ENCODE peak calls at places on chromosomes 3 and 15, in nine cellular contexts. T is fibroblast of lung; V is choroid plexus epithelial cell; I is endothelial cell of umbilical vein; B is ascending aorta; G is CD8-positive, alpha-beta memory T cell; W is fibroblast of pulmonary artery; A is IMR-90; F is thyroid gland. Z is an unnamed sample.

GRCh38 chr15:88393719-88394519 is 73.3 kb downstream of the MRPL46 start:
- DNase-seq in F (no peak), G (no peak), I (no peak), A (no peak), T (no peak), B (no peak), W (no peak), V (no peak), Z (no peak)

GRCh38 chr3:100825574-100825973 is 116.3 kb downstream of the TFG start:
- DNase-seq in T (no peak), V (peak), G (no peak), B (no peak), I (peak), W (peak), F (no peak), A (no peak), Z (no peak)

GRCh38 chr15:55681631-55682030 is 61.3 kb downstream of the PRTG start:
- DNase-seq in A (no peak), G (no peak), I (no peak), V (no peak), F (no peak), B (no peak), T (no peak), W (no peak), Z (peak)

GRCh38 chr3:171257251-171258179 is 202.7 kb downstream of the TNIK start:
- DNase-seq in B (no peak), A (peak), W (no peak), T (no peak), G (no peak), F (no peak), V (peak), I (no peak), Z (no peak)

GRCh38 chr3:64238971-64239667 is 13.9 kb upstream of the PRICKLE2 start:
- DNase-seq in G (no peak), B (no peak), A (peak), I (no peak), W (peak), V (peak), F (no peak), T (peak), Z (no peak)

GRCh38 chr15:48076454-48076853 is 44.3 kb upstream of the SLC24A5 start:
- DNase-seq in V (no peak), B (no peak), F (no peak), I (no peak), A (no peak), G (no peak), T (no peak), W (no peak), Z (no peak)

GRCh38 chr3:17638351-17638750 is 104.1 kb downstream of the TBC1D5 start:
- DNase-seq in A (peak), W (peak), V (peak), I (no peak), F (no peak), B (no peak), T (peak), G (no peak), Z (no peak)

GRCh38 chr3:156642750-156643728 is 31.4 kb upstream of the TIPARP start:
- DNase-seq in G (no peak), I (no peak), W (peak), T (no peak), V (peak), A (no peak), B (no peak), F (no peak), Z (no peak)

GRCh38 chr15:73924258-73924921 is 1.9 kb upstream of the LOXL1 start:
- DNase-seq in A (peak), G (no peak), B (no peak), I (peak), W (peak), F (peak), T (peak), V (peak), Z (no peak)

GRCh38 chr3:42264399-42265058 is 1.5 kb downstream of the CCK start:
- DNase-seq in A (peak), F (peak), T (peak), I (no peak), W (peak), B (no peak), V (peak), G (no peak), Z (no peak)

GRCh38 chr3:71926242-71926560 is 141.3 kb upstream of the PROK2 start:
- DNase-seq in V (peak), A (peak), W (peak), F (peak), G (no peak), B (no peak), I (no peak), T (peak), Z (peak)

DNA sequence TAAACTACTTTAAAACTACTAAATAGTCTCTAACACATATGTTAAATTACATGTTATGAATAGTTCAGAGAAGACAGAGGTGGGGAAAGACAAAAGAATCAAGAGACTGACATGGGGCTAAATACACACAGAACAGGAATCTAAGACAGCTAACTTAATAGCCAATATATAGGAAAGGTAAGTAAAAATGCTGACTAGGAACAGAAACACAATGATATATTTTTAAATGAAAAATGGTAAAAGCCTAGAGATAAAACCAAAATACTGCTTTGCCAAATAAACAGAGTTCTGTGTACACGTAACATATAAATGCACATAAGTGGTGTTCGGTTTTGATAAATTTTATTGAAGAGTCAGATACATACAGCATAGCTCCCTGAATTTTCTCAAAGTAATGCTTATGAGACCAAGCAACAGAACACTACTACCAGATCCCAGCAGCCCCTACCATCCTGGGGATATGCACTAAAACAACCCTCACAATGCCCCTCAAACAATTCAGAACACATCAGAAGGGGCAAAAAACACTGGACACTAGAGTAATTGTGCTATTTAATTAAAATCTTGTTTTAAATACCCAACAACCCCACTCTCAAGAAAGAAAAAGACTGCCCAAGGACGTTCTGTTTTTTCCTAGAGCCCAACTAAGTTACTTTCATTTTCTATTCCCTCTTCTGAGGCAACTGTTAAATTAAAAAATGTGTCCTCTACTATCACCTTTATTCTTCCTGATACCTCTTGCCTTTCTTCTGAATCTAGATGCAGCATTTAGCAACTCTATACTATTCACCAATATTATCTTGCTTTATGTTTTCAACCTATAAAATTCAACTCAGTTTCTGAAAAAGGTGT is 121.1 kb downstream of the ADAM10 start:
- DNase-seq in F (no peak), V (peak), W (peak), A (no peak), T (peak), B (no peak), G (no peak), I (peak), Z (no peak)
- H3K4me3 ChIP-seq in F (no peak), V (peak), W (peak), A (peak), T (peak), B (peak), G (peak), I (no peak), Z (peak)

DNA sequence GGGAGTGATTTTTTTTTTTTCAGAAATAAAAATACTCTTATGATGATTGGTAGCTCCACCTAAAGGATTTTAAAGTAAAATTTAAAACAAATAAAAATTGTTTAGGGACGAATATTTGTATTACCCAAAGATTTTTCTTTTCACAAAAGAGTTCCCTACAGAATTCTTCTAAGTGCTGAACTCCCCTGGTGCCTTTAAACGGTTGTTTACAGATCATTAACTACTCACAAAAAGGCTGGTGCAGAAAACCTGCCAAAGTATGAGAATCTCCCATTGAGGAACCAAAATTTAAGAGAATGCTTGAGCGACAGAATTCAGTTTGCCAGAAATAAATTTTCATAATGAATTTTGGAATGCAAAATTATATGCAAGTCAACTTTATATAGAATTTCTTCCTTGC is 497.8 kb upstream of the NR2F2 start:
- DNase-seq in A (no peak), G (no peak), T (no peak), I (no peak), W (no peak), V (no peak), B (no peak), F (no peak), Z (no peak)
- H3K4me3 ChIP-seq in A (no peak), G (no peak), T (no peak), I (no peak), W (no peak), V (no peak), B (no peak), F (no peak), Z (no peak)

GRCh38 chr3:29453278-29453961 is 172.5 kb downstream of the RBMS3 start:
- DNase-seq in V (no peak), T (no peak), W (peak), I (no peak), A (no peak), G (no peak), B (no peak), F (peak), Z (no peak)

GRCh38 chr3:29454326-29454725 is 173.5 kb downstream of the RBMS3 start:
- DNase-seq in T (no peak), W (no peak), F (no peak), G (no peak), B (no peak), A (no peak), I (no peak), V (no peak), Z (no peak)

GRCh38 chr3:29452923-29453277 is 172.0 kb downstream of the RBMS3 start:
- DNase-seq in G (no peak), B (no peak), W (no peak), A (peak), T (no peak), V (no peak), F (no peak), I (no peak), Z (no peak)

GRCh38 chr3:29451901-29452300 is 171.0 kb downstream of the RBMS3 start:
- DNase-seq in T (no peak), V (no peak), B (no peak), F (no peak), G (no peak), I (no peak), A (no peak), W (peak), Z (no peak)

GRCh38 chr3:29456901-29457300 is 176.0 kb downstream of the RBMS3 start:
- DNase-seq in T (no peak), W (no peak), A (no peak), F (no peak), B (no peak), G (no peak), I (no peak), V (no peak), Z (no peak)
- H3K4me3 ChIP-seq in T (no peak), W (no peak), A (no peak), F (no peak), B (no peak), G (no peak), I (no peak), V (no peak), Z (no peak)

GRCh38 chr3:128497305-128498126 is 4.5 kb upstream of the GATA2 start:
- DNase-seq in B (no peak), I (peak), T (no peak), V (no peak), F (peak), G (peak), A (no peak), W (peak), Z (peak)
- H3K4me3 ChIP-seq in B (peak), I (peak), T (peak), V (peak), F (no peak), G (no peak), A (peak), W (peak), Z (peak)

DNA sequence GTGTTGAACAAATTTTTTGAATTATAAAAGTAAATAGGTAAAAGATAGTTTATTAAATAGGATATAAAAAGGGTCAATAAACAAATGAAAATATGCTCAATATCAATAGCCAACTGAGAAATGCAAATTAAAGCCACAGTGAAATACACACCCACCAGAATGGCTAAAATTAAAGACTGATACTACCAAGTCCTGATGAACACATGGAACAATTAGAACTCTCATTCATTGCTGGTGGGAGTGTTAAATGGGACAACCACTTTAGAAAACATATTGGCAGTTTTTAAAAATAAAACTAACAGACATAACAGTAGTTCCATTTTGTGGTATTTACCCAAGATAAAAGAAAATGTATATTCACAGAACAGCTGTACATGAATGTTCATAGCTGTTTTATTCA is 41.2 kb downstream of the CCDC32 start:
- DNase-seq in G (no peak), V (no peak), W (no peak), F (no peak), T (no peak), A (no peak), B (no peak), I (no peak), Z (no peak)
- H3K4me3 ChIP-seq in G (no peak), V (no peak), W (no peak), F (no peak), T (no peak), A (no peak), B (no peak), I (no peak), Z (no peak)

GRCh38 chr3:151316267-151316991 is at the start of gene GPR87:
- DNase-seq in F (no peak), B (no peak), G (no peak), I (no peak), W (no peak), A (peak), T (peak), V (peak), Z (no peak)
- H3K4me3 ChIP-seq in F (no peak), B (no peak), G (no peak), I (no peak), W (no peak), A (no peak), T (no peak), V (no peak), Z (no peak)

GRCh38 chr15:66255293-66255676 is 1.7 kb upstream of the MEGF11 start:
- DNase-seq in A (no peak), G (no peak), F (no peak), V (no peak), W (no peak), I (no peak), T (no peak), B (no peak), Z (no peak)

GRCh38 chr15:66252411-66253295 is 897 bp downstream of the MEGF11 start:
- DNase-seq in I (peak), B (no peak), F (peak), G (peak), A (no peak), T (peak), W (peak), V (peak), Z (no peak)

GRCh38 chr15:66253643-66254363 is at the start of gene MEGF11:
- DNase-seq in T (peak), V (peak), I (peak), A (peak), W (peak), F (peak), G (no peak), B (no peak), Z (no peak)

GRCh38 chr15:66253296-66253642 is 281 bp downstream of the MEGF11 start:
- DNase-seq in F (no peak), V (no peak), B (no peak), G (no peak), T (no peak), W (no peak), I (no peak), A (no peak), Z (no peak)

GRCh38 chr15:66254364-66255292 is 1.1 kb upstream of the MEGF11 start:
- DNase-seq in T (no peak), I (no peak), W (no peak), A (no peak), V (no peak), B (no peak), G (no peak), F (no peak), Z (no peak)
- H3K4me3 ChIP-seq in T (no peak), I (no peak), W (peak), A (no peak), V (no peak), B (peak), G (no peak), F (no peak), Z (no peak)

DNA sequence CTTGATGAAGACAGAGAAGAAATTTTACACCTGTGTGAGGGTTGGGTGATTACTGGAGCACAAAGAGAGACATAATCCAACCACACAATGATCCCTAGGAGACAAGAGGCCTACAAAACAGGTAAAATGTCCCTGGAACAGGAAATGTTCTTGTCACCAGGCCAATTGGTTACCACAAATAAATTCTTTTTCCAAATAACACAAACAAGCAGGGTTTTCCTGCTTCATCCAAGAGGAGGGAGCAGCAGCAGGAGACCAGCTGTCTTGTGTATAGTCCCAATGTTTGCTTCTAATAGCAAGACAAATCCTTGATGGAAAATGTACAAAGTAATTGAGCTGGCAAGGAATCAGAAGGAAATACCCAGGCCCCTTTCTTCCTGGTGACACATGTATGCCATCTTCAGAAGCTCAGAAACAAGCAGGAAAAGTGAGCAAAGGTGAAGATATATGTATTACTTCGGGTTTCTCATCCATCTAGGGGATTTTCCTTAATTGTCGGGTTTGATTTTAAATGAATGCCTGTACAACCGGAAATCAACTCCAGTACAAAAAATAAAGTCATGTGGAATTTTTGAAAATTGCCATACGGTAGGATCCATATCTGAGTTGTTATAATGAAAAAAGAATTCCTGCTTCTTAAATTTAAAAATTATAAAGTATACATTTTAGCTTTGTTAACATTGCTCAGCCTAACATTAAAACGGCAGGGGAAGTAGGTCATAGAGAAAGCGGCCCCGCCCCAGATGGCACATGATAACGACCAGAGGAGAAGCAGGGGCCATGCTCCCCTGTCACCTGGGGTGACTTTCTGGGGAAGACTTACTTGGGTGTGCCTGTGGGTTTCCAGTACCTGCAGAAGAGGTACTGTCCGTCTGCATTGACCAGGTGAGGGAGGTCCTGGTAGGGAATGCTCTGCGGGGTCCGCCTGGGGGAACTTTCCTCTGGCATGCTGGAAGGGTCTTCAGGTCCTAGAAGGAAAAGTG is 1.2 kb downstream of the MGLL start:
- DNase-seq in A (peak), T (peak), G (no peak), F (no peak), V (peak), B (no peak), I (peak), W (no peak), Z (no peak)
- H3K4me3 ChIP-seq in A (peak), T (peak), G (no peak), F (no peak), V (peak), B (peak), I (no peak), W (no peak), Z (no peak)

DNA sequence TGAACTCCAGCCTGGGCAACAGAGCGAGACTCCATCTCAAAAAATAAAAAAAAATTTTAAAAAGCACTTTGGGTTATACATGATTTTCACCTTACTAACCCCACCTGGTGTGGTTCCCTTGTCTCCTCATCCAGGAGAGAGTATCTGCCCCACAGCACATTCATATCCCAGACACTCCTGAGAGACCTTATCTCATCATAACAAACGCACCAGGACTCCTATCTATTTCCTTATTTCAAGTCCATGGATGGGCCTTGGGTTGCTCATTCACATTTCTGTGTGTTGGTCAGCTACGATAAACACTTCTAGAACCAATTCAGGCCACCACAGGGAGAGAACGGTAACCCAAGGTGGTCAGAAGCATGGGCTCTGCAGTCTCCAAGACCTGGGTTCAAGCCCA is 88.6 kb upstream of the SPATA12 start:
- DNase-seq in G (no peak), F (no peak), V (no peak), A (no peak), B (no peak), W (no peak), I (no peak), T (no peak), Z (no peak)
- H3K4me3 ChIP-seq in G (no peak), F (no peak), V (no peak), A (no peak), B (no peak), W (no peak), I (no peak), T (no peak), Z (no peak)

Z was measured in Jurkat, Clone E6-1.